ENCODE peak calls at places on chromosome 9, in nine cellular contexts. S is stimulated activated CD4-positive, alpha-beta T cell treated with anti-CD3 and anti-CD28 coated beads, TNF-alpha, amount 100 ng/mL, for 1 hour; P is NCI-H1092; N is DMS153; H is heart left ventricle; A is nucleus accumbens; L is RCC 7860; W is mammary epithelial cell; F is stimulated activated naive CD8-positive, alpha-beta T cell treated with anti-CD3 and anti-CD28 coated beads, Interleukin-15, Interleukin-2, amounts not matched to agents 100 U/mL and 50 U/mL, for 24 hours. T is an unnamed sample.

GRCh38 chr9:121633144-121633714 is 18.2 kb upstream of the DAB2IP start:
- DNase-seq in L (no peak), P (no peak), F (no peak), S (no peak), A (no peak), W (no peak), H (no peak), N (no peak), T (no peak)

GRCh38 chr9:21326526-21327139 is 8.6 kb downstream of the KLHL9 start:
- DNase-seq in H (no peak), N (peak; percentile 46), W (peak; percentile 27), P (peak; percentile 48), F (no peak), S (no peak), A (no peak), L (peak; percentile 40), T (no peak)

GRCh38 chr9:136225366-136225747 is 20.3 kb downstream of the QSOX2 start:
- DNase-seq in H (no peak), W (no peak), P (no peak), A (no peak), L (no peak), N (no peak), F (no peak), S (no peak), T (no peak)

GRCh38 chr9:89407070-89407469 is 88.8 kb downstream of the SECISBP2 start:
- DNase-seq in N (no peak), S (no peak), H (no peak), L (peak; percentile 15), W (no peak), F (no peak), A (no peak), P (no peak), T (no peak)

GRCh38 chr9:77237896-77238295 is 60.6 kb downstream of the VPS13A start:
- DNase-seq in A (no peak), N (no peak), P (no peak), H (no peak), F (no peak), S (no peak), L (no peak), W (no peak), T (no peak)

GRCh38 chr9:13719410-13719809 is 439.9 kb upstream of the MPDZ start:
- DNase-seq in N (no peak), L (peak; percentile 62), H (no peak), P (no peak), F (no peak), S (no peak), A (no peak), W (peak; percentile 64), T (no peak)

GRCh38 chr9:26326473-26327044 is 566.0 kb downstream of the CAAP1 start:
- DNase-seq in H (no peak), F (peak; percentile 4), N (peak; percentile 19), W (peak; percentile 40), S (no peak), A (no peak), L (peak; percentile 63), P (peak; percentile 60), T (no peak)

GRCh38 chr9:119722384-119722783 is 353.1 kb upstream of the BRINP1 start:
- DNase-seq in W (no peak), N (no peak), F (no peak), A (no peak), L (no peak), H (no peak), P (no peak), S (no peak), T (no peak)

GRCh38 chr9:69542942-69543704 is 129.0 kb downstream of the APBA1 start:
- DNase-seq in W (no peak), N (peak; percentile 42), S (no peak), L (no peak), F (no peak), H (peak; percentile 33), P (peak; percentile 51), A (peak; percentile 45), T (no peak)

GRCh38 chr9:114804504-114804903 is 1.3 kb downstream of the TNFSF15 start:
- DNase-seq in N (peak; percentile 19), L (peak; percentile 58), W (peak; percentile 74), F (no peak), A (no peak), P (no peak), S (no peak), H (no peak), T (no peak)

GRCh38 chr9:118295413-118295812 is 591.2 kb downstream of the TLR4 start:
- DNase-seq in H (no peak), P (no peak), W (no peak), S (no peak), A (no peak), F (no peak), L (no peak), N (no peak), T (no peak)

GRCh38 chr9:17480966-17481365 is 97.9 kb upstream of the SH3GL2 start:
- DNase-seq in H (peak; percentile 19), N (no peak), S (no peak), W (no peak), A (no peak), P (no peak), F (no peak), L (no peak), T (no peak)

GRCh38 chr9:89815903-89816573 is 211.2 kb downstream of the GADD45G start:
- DNase-seq in F (peak; percentile 25), A (no peak), N (no peak), S (no peak), H (peak; percentile 82), L (no peak), W (no peak), P (no peak), T (no peak)

GRCh38 chr9:33285502-33285901 is 4.8 kb upstream of the NFX1 start:
- DNase-seq in F (no peak), N (no peak), L (no peak), A (no peak), W (no peak), S (no peak), H (no peak), P (no peak), T (no peak)

GRCh38 chr9:37262410-37262809 is 142.0 kb downstream of the ZCCHC7 start:
- DNase-seq in A (no peak), L (no peak), W (peak; percentile 2), H (no peak), S (no peak), N (no peak), P (no peak), F (no peak), T (no peak)

GRCh38 chr9:107284636-107285035 is 1.6 kb downstream of the RAD23B start:
- DNase-seq in S (no peak), W (no peak), H (no peak), P (no peak), N (no peak), A (no peak), F (no peak), L (no peak), T (no peak)

GRCh38 chr9:129703667-129704355 is 38.4 kb downstream of the PRRX2 start:
- DNase-seq in S (no peak), L (no peak), A (no peak), H (no peak), N (no peak), W (no peak), F (no peak), P (no peak), T (no peak)

GRCh38 chr9:108834959-108835696 is 20.7 kb downstream of the ACTL7B start:
- DNase-seq in H (no peak), S (no peak), A (no peak), L (no peak), F (no peak), W (peak; percentile 75), N (no peak), P (no peak), T (no peak)

GRCh38 chr9:132638240-132638639 is 31.5 kb downstream of the DDX31 start:
- DNase-seq in H (no peak), S (no peak), P (no peak), L (no peak), A (no peak), N (no peak), W (no peak), F (no peak), T (no peak)

GRCh38 chr9:119302988-119303698 is 66.1 kb downstream of the BRINP1 start:
- DNase-seq in L (no peak), N (no peak), F (no peak), W (no peak), S (no peak), P (no peak), H (no peak), A (no peak), T (no peak)

GRCh38 chr9:25205285-25205684 is 473.0 kb downstream of the TUSC1 start:
- DNase-seq in W (no peak), N (no peak), P (no peak), H (no peak), S (no peak), L (no peak), A (no peak), F (no peak), T (no peak)

GRCh38 chr9:36798350-36799065 is 225.8 kb downstream of the MELK start:
- DNase-seq in H (no peak), S (no peak), W (no peak), P (peak; percentile 77), F (no peak), N (peak; percentile 62), A (no peak), L (no peak), T (no peak)

GRCh38 chr9:35071814-35072460 is 488 bp downstream of the VCP start:
- DNase-seq in S (peak; percentile 47), W (peak; percentile 86), H (peak; percentile 93), P (peak; percentile 72), F (peak; percentile 80), A (peak; percentile 73), L (peak; percentile 62), N (peak; percentile 48), T (peak; percentile 26)

GRCh38 chr9:94772128-94772527 is 45.6 kb downstream of the AOPEP start:
- DNase-seq in P (no peak), A (no peak), N (no peak), S (no peak), H (no peak), L (no peak), W (no peak), F (no peak), T (no peak)

GRCh38 chr9:2991292-2991691 is 147.4 kb upstream of the PUM3 start:
- DNase-seq in S (no peak), W (no peak), N (no peak), L (no peak), P (no peak), A (no peak), H (no peak), F (no peak), T (no peak)

GRCh38 chr9:14320272-14321245 is 6.6 kb upstream of the NFIB start:
- DNase-seq in A (no peak), F (no peak), W (peak; percentile 94), P (peak; percentile 31), L (peak; percentile 51), H (peak; percentile 61), N (no peak), S (no peak), T (no peak)

GRCh38 chr9:121156263-121156731 is 45.4 kb downstream of the RAB14 start:
- DNase-seq in L (peak; percentile 26), N (no peak), H (no peak), F (no peak), W (peak; percentile 97), A (no peak), P (no peak), S (no peak), T (no peak)

GRCh38 chr9:113349044-113349433 is 302 bp upstream of the BSPRY start:
- DNase-seq in F (no peak), W (no peak), S (no peak), N (no peak), H (no peak), P (no peak), L (no peak), A (no peak), T (no peak)

GRCh38 chr9:127896395-127897193 is 2.8 kb downstream of the ST6GALNAC6 start:
- DNase-seq in F (no peak), S (no peak), N (no peak), W (no peak), A (no peak), H (no peak), L (no peak), P (no peak), T (no peak)

GRCh38 chr9:87149794-87150193 is 202.5 kb upstream of the GAS1 start:
- DNase-seq in L (no peak), A (no peak), H (no peak), W (no peak), F (no peak), S (no peak), P (no peak), N (no peak), T (no peak)

T was measured in activated CD8-positive, alpha-beta memory T cell treated with anti-CD3 and anti-CD28 coated beads for 1 hour.